ENCODE peak calls at places on chromosome 14, in nine cellular contexts. One of them, this sample, is unnamed.

GRCh38 chr14:96104469-96105057 is 65.4 kb downstream of the C14orf132 start:
- DNase-seq in choroid plexus epithelial cell: peak
- DNase-seq in astrocyte: peak
- DNase-seq in foreskin fibroblast: peak
- DNase-seq in fibroblast of pulmonary artery: peak
- DNase-seq in GM13977: peak
- DNase-seq in lower lobe of right lung: peak
- DNase-seq in mesothelial cell of epicardium: no peak
- DNase-seq in cardiac fibroblast: peak
- DNase-seq in this sample: peak

GRCh38 chr14:36580856-36581831 is 1.3 kb downstream of the NKX2-8 start:
- DNase-seq in choroid plexus epithelial cell: peak
- DNase-seq in fibroblast of pulmonary artery: peak
- DNase-seq in cardiac fibroblast: peak
- DNase-seq in astrocyte: peak
- DNase-seq in lower lobe of right lung: peak
- DNase-seq in foreskin fibroblast: peak
- DNase-seq in GM13977: peak
- DNase-seq in mesothelial cell of epicardium: peak
- DNase-seq in this sample: no peak

GRCh38 chr14:59239030-59239429 is 50.6 kb downstream of the DAAM1 start:
- DNase-seq in mesothelial cell of epicardium: no peak
- DNase-seq in cardiac fibroblast: no peak
- DNase-seq in lower lobe of right lung: no peak
- DNase-seq in choroid plexus epithelial cell: no peak
- DNase-seq in GM13977: no peak
- DNase-seq in foreskin fibroblast: no peak
- DNase-seq in astrocyte: no peak
- DNase-seq in fibroblast of pulmonary artery: no peak
- DNase-seq in this sample: no peak

GRCh38 chr14:21917699-21918436 is 244.2 kb upstream of the OR4E1 start:
- DNase-seq in choroid plexus epithelial cell: peak
- DNase-seq in mesothelial cell of epicardium: no peak
- DNase-seq in lower lobe of right lung: no peak
- DNase-seq in astrocyte: peak
- DNase-seq in fibroblast of pulmonary artery: peak
- DNase-seq in foreskin fibroblast: peak
- DNase-seq in cardiac fibroblast: peak
- DNase-seq in GM13977: peak
- DNase-seq in this sample: no peak

GRCh38 chr14:33120966-33121365 is 182.3 kb downstream of the NPAS3 start:
- DNase-seq in GM13977: no peak
- DNase-seq in foreskin fibroblast: peak
- DNase-seq in choroid plexus epithelial cell: peak
- DNase-seq in cardiac fibroblast: peak
- DNase-seq in astrocyte: peak
- DNase-seq in lower lobe of right lung: no peak
- DNase-seq in mesothelial cell of epicardium: no peak
- DNase-seq in fibroblast of pulmonary artery: peak
- DNase-seq in this sample: no peak

GRCh38 chr14:55965851-55966250 is 152.4 kb upstream of the PELI2 start:
- DNase-seq in choroid plexus epithelial cell: peak
- DNase-seq in foreskin fibroblast: no peak
- DNase-seq in lower lobe of right lung: no peak
- DNase-seq in cardiac fibroblast: no peak
- DNase-seq in GM13977: no peak
- DNase-seq in fibroblast of pulmonary artery: peak
- DNase-seq in astrocyte: peak
- DNase-seq in mesothelial cell of epicardium: no peak
- DNase-seq in this sample: no peak

GRCh38 chr14:63276492-63277342 is 42.0 kb downstream of the GPHB5 start:
- DNase-seq in choroid plexus epithelial cell: peak
- DNase-seq in GM13977: peak
- DNase-seq in fibroblast of pulmonary artery: peak
- DNase-seq in foreskin fibroblast: peak
- DNase-seq in astrocyte: peak
- DNase-seq in cardiac fibroblast: peak
- DNase-seq in mesothelial cell of epicardium: no peak
- DNase-seq in lower lobe of right lung: no peak
- DNase-seq in this sample: no peak

GRCh38 chr14:54699087-54699530 is 132.2 kb downstream of the SAMD4A start:
- DNase-seq in choroid plexus epithelial cell: no peak
- DNase-seq in mesothelial cell of epicardium: no peak
- DNase-seq in astrocyte: peak
- DNase-seq in GM13977: no peak
- DNase-seq in lower lobe of right lung: no peak
- DNase-seq in fibroblast of pulmonary artery: no peak
- DNase-seq in foreskin fibroblast: no peak
- DNase-seq in cardiac fibroblast: no peak
- DNase-seq in this sample: no peak

GRCh38 chr14:105014631-105015030 is 6.3 kb downstream of the CDCA4 start:
- DNase-seq in lower lobe of right lung: no peak
- DNase-seq in foreskin fibroblast: no peak
- DNase-seq in cardiac fibroblast: no peak
- DNase-seq in choroid plexus epithelial cell: no peak
- DNase-seq in mesothelial cell of epicardium: no peak
- DNase-seq in astrocyte: no peak
- DNase-seq in GM13977: no peak
- DNase-seq in fibroblast of pulmonary artery: no peak
- DNase-seq in this sample: no peak

GRCh38 chr14:73295198-73295796 is 58.0 kb downstream of the PAPLN start:
- DNase-seq in choroid plexus epithelial cell: peak
- DNase-seq in fibroblast of pulmonary artery: peak
- DNase-seq in lower lobe of right lung: no peak
- DNase-seq in foreskin fibroblast: peak
- DNase-seq in cardiac fibroblast: peak
- DNase-seq in astrocyte: peak
- DNase-seq in GM13977: no peak
- DNase-seq in mesothelial cell of epicardium: no peak
- DNase-seq in this sample: no peak

GRCh38 chr14:93717222-93717967 is 70.9 kb downstream of the PRIMA1 start:
- DNase-seq in mesothelial cell of epicardium: no peak
- DNase-seq in cardiac fibroblast: no peak
- DNase-seq in choroid plexus epithelial cell: no peak
- DNase-seq in lower lobe of right lung: no peak
- DNase-seq in fibroblast of pulmonary artery: no peak
- DNase-seq in foreskin fibroblast: no peak
- DNase-seq in astrocyte: no peak
- DNase-seq in GM13977: no peak
- DNase-seq in this sample: peak

GRCh38 chr14:52879958-52880357 is 70.9 kb downstream of the FERMT2 start:
- DNase-seq in lower lobe of right lung: no peak
- DNase-seq in choroid plexus epithelial cell: peak
- DNase-seq in cardiac fibroblast: peak
- DNase-seq in mesothelial cell of epicardium: no peak
- DNase-seq in astrocyte: peak
- DNase-seq in foreskin fibroblast: no peak
- DNase-seq in fibroblast of pulmonary artery: no peak
- DNase-seq in GM13977: no peak
- DNase-seq in this sample: no peak

DNA sequence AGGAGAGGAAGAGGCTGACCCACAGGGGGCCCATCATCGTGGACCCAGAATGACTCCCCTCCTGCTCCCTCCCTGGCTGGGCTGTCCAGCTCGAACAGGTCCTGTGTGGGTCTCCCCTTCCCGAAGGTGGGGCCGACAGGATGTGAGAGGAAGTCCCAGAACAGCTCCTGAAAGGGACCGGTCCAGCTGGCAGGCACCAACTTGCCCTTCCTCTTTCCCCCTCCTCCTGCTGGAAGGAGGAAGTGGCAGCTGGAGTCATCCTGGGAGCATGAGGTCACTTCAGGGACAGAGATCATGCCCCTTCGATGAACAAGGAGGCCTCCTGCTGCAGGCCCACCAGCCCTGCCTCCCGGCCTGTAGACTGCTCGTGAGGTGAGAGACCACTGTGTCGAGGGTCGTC is 35.0 kb upstream of the BEGAIN start:
- DNase-seq in foreskin fibroblast: no peak
- DNase-seq in lower lobe of right lung: peak
- DNase-seq in mesothelial cell of epicardium: no peak
- DNase-seq in choroid plexus epithelial cell: no peak
- DNase-seq in astrocyte: no peak
- DNase-seq in GM13977: no peak
- DNase-seq in cardiac fibroblast: no peak
- DNase-seq in fibroblast of pulmonary artery: no peak
- DNase-seq in this sample: no peak
- TF ChIP-seq CTCF in foreskin fibroblast: no peak
- TF ChIP-seq CTCF in lower lobe of right lung: no peak
- TF ChIP-seq CTCF in mesothelial cell of epicardium: no peak
- TF ChIP-seq CTCF in choroid plexus epithelial cell: no peak
- TF ChIP-seq CTCF in astrocyte: no peak
- TF ChIP-seq CTCF in GM13977: no peak
- TF ChIP-seq CTCF in cardiac fibroblast: no peak
- TF ChIP-seq CTCF in fibroblast of pulmonary artery: no peak
- TF ChIP-seq CTCF in this sample: no peak

GRCh38 chr14:57293851-57294837 is 25.4 kb downstream of the AP5M1 start:
- DNase-seq in foreskin fibroblast: no peak
- DNase-seq in choroid plexus epithelial cell: peak
- DNase-seq in fibroblast of pulmonary artery: peak
- DNase-seq in cardiac fibroblast: peak
- DNase-seq in mesothelial cell of epicardium: no peak
- DNase-seq in GM13977: no peak
- DNase-seq in astrocyte: peak
- DNase-seq in lower lobe of right lung: no peak
- DNase-seq in this sample: no peak
- TF ChIP-seq CTCF in foreskin fibroblast: peak
- TF ChIP-seq CTCF in choroid plexus epithelial cell: peak
- TF ChIP-seq CTCF in fibroblast of pulmonary artery: peak
- TF ChIP-seq CTCF in cardiac fibroblast: peak
- TF ChIP-seq CTCF in mesothelial cell of epicardium: peak
- TF ChIP-seq CTCF in GM13977: no peak
- TF ChIP-seq CTCF in astrocyte: peak
- TF ChIP-seq CTCF in lower lobe of right lung: peak
- TF ChIP-seq CTCF in this sample: no peak

GRCh38 chr14:92382677-92383076 is 59.7 kb downstream of the SLC24A4 start:
- DNase-seq in astrocyte: no peak
- DNase-seq in mesothelial cell of epicardium: no peak
- DNase-seq in choroid plexus epithelial cell: no peak
- DNase-seq in fibroblast of pulmonary artery: peak
- DNase-seq in GM13977: no peak
- DNase-seq in lower lobe of right lung: no peak
- DNase-seq in cardiac fibroblast: peak
- DNase-seq in foreskin fibroblast: no peak
- DNase-seq in this sample: no peak
- TF ChIP-seq CTCF in astrocyte: no peak
- TF ChIP-seq CTCF in mesothelial cell of epicardium: no peak
- TF ChIP-seq CTCF in choroid plexus epithelial cell: peak
- TF ChIP-seq CTCF in fibroblast of pulmonary artery: peak
- TF ChIP-seq CTCF in GM13977: no peak
- TF ChIP-seq CTCF in lower lobe of right lung: no peak
- TF ChIP-seq CTCF in cardiac fibroblast: peak
- TF ChIP-seq CTCF in foreskin fibroblast: peak
- TF ChIP-seq CTCF in this sample: no peak

DNA sequence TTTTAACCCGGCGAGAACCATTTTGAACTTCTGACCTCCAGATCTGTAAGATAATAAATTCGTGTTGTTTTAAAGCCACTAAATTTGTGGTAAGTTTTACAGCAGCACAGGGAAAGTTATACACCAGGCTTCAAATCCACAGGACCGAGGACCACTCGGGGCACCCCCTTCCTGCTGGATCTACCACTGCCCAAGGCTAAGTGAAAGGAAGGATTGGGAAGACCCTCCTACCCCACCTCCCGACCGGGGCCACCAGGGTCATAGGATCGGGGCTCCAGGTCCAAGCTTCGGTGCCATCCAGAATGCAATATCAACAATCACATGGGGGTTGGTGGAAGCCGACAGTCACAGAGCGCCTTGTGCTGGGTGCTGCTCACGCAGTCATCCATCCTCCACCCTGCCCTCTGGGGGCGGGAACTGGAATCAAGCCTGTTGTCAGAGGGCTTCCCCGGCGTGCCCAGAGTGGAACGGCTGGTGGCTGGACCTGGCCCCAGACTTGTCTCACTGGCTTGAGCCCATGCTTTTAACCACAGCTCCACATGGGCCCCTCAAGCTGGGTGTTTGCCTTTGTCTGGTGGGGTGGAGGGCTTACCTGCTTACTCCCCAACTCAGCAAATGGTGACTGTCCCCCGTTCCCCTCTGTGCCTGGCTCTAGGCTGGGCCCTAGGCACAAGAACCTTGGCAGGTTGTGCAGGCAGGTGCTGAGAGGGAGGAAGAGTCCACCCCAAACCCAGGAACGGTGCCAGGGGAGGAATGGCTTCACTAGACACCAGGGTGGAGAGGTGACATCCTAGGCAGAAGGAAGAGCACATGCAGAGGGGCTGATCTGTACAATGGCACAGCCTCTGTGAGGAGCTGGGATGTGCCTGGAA is 180.3 kb upstream of the RTL1 start:
- DNase-seq in choroid plexus epithelial cell: no peak
- DNase-seq in astrocyte: no peak
- DNase-seq in mesothelial cell of epicardium: peak
- DNase-seq in lower lobe of right lung: no peak
- DNase-seq in fibroblast of pulmonary artery: no peak
- DNase-seq in cardiac fibroblast: no peak
- DNase-seq in GM13977: no peak
- DNase-seq in foreskin fibroblast: no peak
- DNase-seq in this sample: peak
- TF ChIP-seq CTCF in choroid plexus epithelial cell: peak
- TF ChIP-seq CTCF in astrocyte: no peak
- TF ChIP-seq CTCF in mesothelial cell of epicardium: no peak
- TF ChIP-seq CTCF in lower lobe of right lung: no peak
- TF ChIP-seq CTCF in fibroblast of pulmonary artery: peak
- TF ChIP-seq CTCF in cardiac fibroblast: no peak
- TF ChIP-seq CTCF in GM13977: no peak
- TF ChIP-seq CTCF in foreskin fibroblast: no peak
- TF ChIP-seq CTCF in this sample: no peak

GRCh38 chr14:37787879-37788494 is 192.6 kb downstream of the TTC6 start:
- DNase-seq in fibroblast of pulmonary artery: no peak
- DNase-seq in cardiac fibroblast: no peak
- DNase-seq in lower lobe of right lung: no peak
- DNase-seq in mesothelial cell of epicardium: no peak
- DNase-seq in choroid plexus epithelial cell: no peak
- DNase-seq in GM13977: no peak
- DNase-seq in astrocyte: no peak
- DNase-seq in foreskin fibroblast: no peak
- DNase-seq in this sample: no peak
- TF ChIP-seq CTCF in fibroblast of pulmonary artery: no peak
- TF ChIP-seq CTCF in cardiac fibroblast: no peak
- TF ChIP-seq CTCF in lower lobe of right lung: no peak
- TF ChIP-seq CTCF in mesothelial cell of epicardium: no peak
- TF ChIP-seq CTCF in choroid plexus epithelial cell: no peak
- TF ChIP-seq CTCF in GM13977: no peak
- TF ChIP-seq CTCF in astrocyte: no peak
- TF ChIP-seq CTCF in foreskin fibroblast: no peak
- TF ChIP-seq CTCF in this sample: no peak

GRCh38 chr14:80586116-80586515 is 355.4 kb downstream of the CEP128 start:
- DNase-seq in mesothelial cell of epicardium: no peak
- DNase-seq in cardiac fibroblast: no peak
- DNase-seq in choroid plexus epithelial cell: no peak
- DNase-seq in fibroblast of pulmonary artery: no peak
- DNase-seq in GM13977: no peak
- DNase-seq in foreskin fibroblast: no peak
- DNase-seq in astrocyte: no peak
- DNase-seq in lower lobe of right lung: no peak
- DNase-seq in this sample: no peak

GRCh38 chr14:80584638-80585505 is 356.7 kb downstream of the CEP128 start:
- DNase-seq in fibroblast of pulmonary artery: no peak
- DNase-seq in choroid plexus epithelial cell: no peak
- DNase-seq in mesothelial cell of epicardium: no peak
- DNase-seq in GM13977: no peak
- DNase-seq in foreskin fibroblast: no peak
- DNase-seq in astrocyte: peak
- DNase-seq in lower lobe of right lung: no peak
- DNase-seq in cardiac fibroblast: peak
- DNase-seq in this sample: no peak

GRCh38 chr14:80585506-80585835 is 356.1 kb downstream of the CEP128 start:
- DNase-seq in mesothelial cell of epicardium: no peak
- DNase-seq in foreskin fibroblast: no peak
- DNase-seq in lower lobe of right lung: no peak
- DNase-seq in fibroblast of pulmonary artery: peak
- DNase-seq in choroid plexus epithelial cell: peak
- DNase-seq in cardiac fibroblast: no peak
- DNase-seq in astrocyte: no peak
- DNase-seq in GM13977: no peak
- DNase-seq in this sample: no peak

GRCh38 chr14:80587096-80587724 is 354.3 kb downstream of the CEP128 start:
- DNase-seq in mesothelial cell of epicardium: no peak
- DNase-seq in GM13977: peak
- DNase-seq in astrocyte: peak
- DNase-seq in choroid plexus epithelial cell: peak
- DNase-seq in fibroblast of pulmonary artery: peak
- DNase-seq in cardiac fibroblast: peak
- DNase-seq in foreskin fibroblast: peak
- DNase-seq in lower lobe of right lung: no peak
- DNase-seq in this sample: no peak
- TF ChIP-seq CTCF in mesothelial cell of epicardium: peak
- TF ChIP-seq CTCF in GM13977: peak
- TF ChIP-seq CTCF in astrocyte: peak
- TF ChIP-seq CTCF in choroid plexus epithelial cell: peak
- TF ChIP-seq CTCF in fibroblast of pulmonary artery: peak
- TF ChIP-seq CTCF in cardiac fibroblast: peak
- TF ChIP-seq CTCF in foreskin fibroblast: peak
- TF ChIP-seq CTCF in lower lobe of right lung: peak
- TF ChIP-seq CTCF in this sample: no peak